ENCODE peak calls at places on chromosomes 16 and 17, in four cellular contexts. M is NCI-H2107, D is RCC 7860, A is SK-N-SH. J is an unnamed sample.

GRCh38 chr17:50149099-50149424 is 1.4 kb downstream of the PPP1R9B start:
- DNase-seq in D (no peak), M (no peak), A (no peak), J (no peak)

GRCh38 chr16:81581107-81581506 is 136.5 kb downstream of the CMIP start:
- DNase-seq in A (no peak), M (no peak), D (no peak), J (no peak)

GRCh38 chr17:58452738-58453137 is 35.4 kb upstream of the RNF43 start:
- DNase-seq in M (no peak), A (no peak), D (no peak), J (peak)

GRCh38 chr16:72876221-72876620 is 171.7 kb downstream of the ZFHX3 start:
- DNase-seq in A (no peak), D (peak), M (no peak), J (peak)

GRCh38 chr17:82808921-82809905 is 30.6 kb downstream of the ZNF750 start:
- DNase-seq in M (no peak), D (no peak), A (no peak), J (no peak)

GRCh38 chr16:11796227-11797165 is 562 bp downstream of the ZC3H7A start:
- DNase-seq in M (no peak), A (peak), D (peak), J (peak)

GRCh38 chr17:2406903-2407790 is 6.3 kb upstream of the MNT start:
- DNase-seq in A (no peak), M (no peak), D (peak), J (peak)

GRCh38 chr16:87854053-87854906 is 15.0 kb downstream of the SLC7A5 start:
- DNase-seq in A (peak), M (no peak), D (peak), J (no peak)

GRCh38 chr17:77163001-77163400 is 22.2 kb downstream of the SEC14L1 start:
- DNase-seq in D (no peak), A (no peak), M (no peak), J (no peak)

GRCh38 chr16:66020061-66020460 is 346.4 kb upstream of the CDH5 start:
- DNase-seq in D (no peak), M (no peak), A (no peak), J (peak)

GRCh38 chr17:81494984-81495383 is 17.6 kb downstream of the ACTG1 start:
- DNase-seq in M (no peak), A (peak), D (no peak), J (no peak)